ENCODE peak calls at places on chromosomes 16 and 17, in six cellular contexts. V, B, P, C, E and L are unnamed samples.

GRCh38 chr17:19024101-19025078 is 19.8 kb upstream of the FAM83G start:
- DNase-seq in V (no peak), B (peak), P (no peak), C (peak), E (no peak), L (no peak)

GRCh38 chr17:74833501-74834361 is 26.0 kb downstream of the GRIN2C start:
- DNase-seq in V (no peak), B (peak), P (no peak), C (peak), E (peak), L (no peak)

GRCh38 chr17:2792541-2793169 is 3.6 kb upstream of the RAP1GAP2 start:
- DNase-seq in V (no peak), B (no peak), P (no peak), C (no peak), E (no peak), L (no peak)

GRCh38 chr17:81242421-81243332 is 3.6 kb downstream of the NDUFAF8 start:
- DNase-seq in V (no peak), B (no peak), P (no peak), C (no peak), E (no peak), L (no peak)

GRCh38 chr16:17283022-17283421 is 187.7 kb downstream of the XYLT1 start:
- DNase-seq in V (no peak), B (no peak), P (no peak), C (no peak), E (no peak), L (no peak)

GRCh38 chr16:78321611-78322010 is 222.2 kb downstream of the WWOX start:
- DNase-seq in V (no peak), B (no peak), P (no peak), C (no peak), E (no peak), L (no peak)

GRCh38 chr17:29619251-29619650 is 3.5 kb downstream of the CORO6 start:
- DNase-seq in V (no peak), B (peak), P (peak), C (peak), E (no peak), L (no peak)

GRCh38 chr17:49277638-49278037 is 47.1 kb upstream of the PHOSPHO1 start:
- DNase-seq in V (no peak), B (no peak), P (no peak), C (peak), E (no peak), L (no peak)

GRCh38 chr17:69870751-69871199 is 204.2 kb upstream of the KCNJ16 start:
- DNase-seq in V (no peak), B (peak), P (no peak), C (peak), E (no peak), L (no peak)

GRCh38 chr17:41394254-41395016 is 3.0 kb downstream of the KRT31 start:
- DNase-seq in V (no peak), B (no peak), P (no peak), C (peak), E (no peak), L (no peak)

GRCh38 chr17:41391535-41391934 is 5.9 kb downstream of the KRT31 start:
- DNase-seq in V (no peak), B (no peak), P (no peak), C (no peak), E (no peak), L (no peak)

GRCh38 chr17:41392278-41392677 is 5.1 kb downstream of the KRT31 start:
- DNase-seq in V (no peak), B (peak), P (no peak), C (peak), E (no peak), L (no peak)

GRCh38 chr17:41393826-41394225 is 3.6 kb downstream of the KRT31 start:
- DNase-seq in V (no peak), B (no peak), P (no peak), C (no peak), E (no peak), L (no peak)

DNA sequence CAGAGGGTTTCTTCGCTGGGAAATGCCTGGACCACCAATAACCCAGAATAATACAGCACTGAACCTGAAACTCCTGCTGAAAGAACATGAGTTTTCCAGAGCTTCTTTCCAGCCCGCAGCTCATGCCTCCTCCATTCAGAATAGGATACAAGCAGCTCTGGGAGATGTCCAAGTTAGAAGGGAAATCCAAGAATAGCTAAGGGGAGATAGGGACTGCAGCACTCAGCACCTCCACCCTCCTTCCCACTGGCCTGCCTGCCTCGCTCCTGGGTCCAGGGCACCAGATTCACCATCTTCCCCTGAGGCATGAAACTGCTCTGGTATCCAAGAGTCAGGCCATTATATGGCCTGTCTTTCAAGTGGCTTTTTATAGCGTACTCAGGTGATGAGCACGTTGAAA is 4.1 kb downstream of the KRT31 start:
- DNase-seq in V (no peak), B (no peak), P (peak), C (no peak), E (no peak), L (no peak)
- TF ChIP-seq CTCF in V (no peak), B (no peak), P (no peak), C (no peak), E (no peak), L (no peak)

GRCh38 chr17:7177210-7177953 is 1.8 kb downstream of the ASGR1 start:
- DNase-seq in V (peak), B (peak), P (peak), C (peak), E (no peak), L (peak)
- TF ChIP-seq CTCF in V (peak), B (peak), P (peak), C (peak), E (peak), L (peak)

GRCh38 chr17:58631523-58632323 is 60.1 kb downstream of the TEX14 start:
- DNase-seq in V (peak), B (peak), P (peak), C (peak), E (peak), L (peak)
- TF ChIP-seq CTCF in V (peak), B (peak), P (peak), C (peak), E (peak), L (peak)

GRCh38 chr17:39981207-39982068 is 831 bp downstream of the PSMD3 start:
- DNase-seq in V (no peak), B (no peak), P (no peak), C (no peak), E (no peak), L (no peak)
- TF ChIP-seq CTCF in V (no peak), B (no peak), P (no peak), C (peak), E (no peak), L (no peak)

GRCh38 chr16:76857402-76857801 is 333.6 kb upstream of the MON1B start:
- DNase-seq in V (no peak), B (no peak), P (no peak), C (no peak), E (no peak), L (no peak)

GRCh38 chr16:76856112-76856511 is 334.9 kb upstream of the MON1B start:
- DNase-seq in V (no peak), B (no peak), P (no peak), C (no peak), E (no peak), L (no peak)

GRCh38 chr16:76854234-76854633 is 336.8 kb upstream of the MON1B start:
- DNase-seq in V (no peak), B (no peak), P (peak), C (no peak), E (no peak), L (no peak)
- TF ChIP-seq CTCF in V (peak), B (peak), P (peak), C (peak), E (no peak), L (no peak)

DNA sequence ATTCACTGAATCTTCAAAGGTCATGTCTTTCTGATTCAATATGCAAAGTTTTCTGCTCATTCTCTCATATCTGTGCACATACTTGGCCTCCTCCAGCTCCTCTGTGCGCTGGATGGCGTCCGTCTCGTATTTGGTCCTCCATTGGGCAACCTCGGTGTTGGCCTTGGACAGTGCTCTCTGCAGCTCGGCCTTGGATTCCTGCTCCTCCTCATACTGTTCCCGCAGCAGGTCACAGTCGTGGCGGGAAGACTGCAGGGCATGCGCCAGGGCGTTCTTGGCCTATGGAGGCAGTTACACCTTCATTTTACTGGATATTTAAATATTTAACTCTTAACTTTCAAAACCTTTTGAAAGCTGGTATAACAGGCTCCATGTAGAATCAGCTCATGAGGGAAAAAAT is 8.2 kb upstream of the MYH1 start:
- DNase-seq in V (no peak), B (no peak), P (no peak), C (no peak), E (no peak), L (no peak)
- TF ChIP-seq CTCF in V (no peak), B (no peak), P (no peak), C (no peak), E (no peak), L (no peak)

GRCh38 chr17:39231091-39231561 is 5.4 kb upstream of the STAC2 start:
- DNase-seq in V (no peak), B (peak), P (no peak), C (no peak), E (no peak), L (no peak)

GRCh38 chr17:39235555-39236221 is 9.9 kb upstream of the STAC2 start:
- DNase-seq in V (no peak), B (peak), P (peak), C (peak), E (no peak), L (no peak)

GRCh38 chr17:39230361-39230760 is 4.6 kb upstream of the STAC2 start:
- DNase-seq in V (no peak), B (no peak), P (no peak), C (no peak), E (no peak), L (no peak)

GRCh38 chr17:39229274-39229913 is 3.6 kb upstream of the STAC2 start:
- DNase-seq in V (no peak), B (peak), P (peak), C (peak), E (peak), L (no peak)

DNA sequence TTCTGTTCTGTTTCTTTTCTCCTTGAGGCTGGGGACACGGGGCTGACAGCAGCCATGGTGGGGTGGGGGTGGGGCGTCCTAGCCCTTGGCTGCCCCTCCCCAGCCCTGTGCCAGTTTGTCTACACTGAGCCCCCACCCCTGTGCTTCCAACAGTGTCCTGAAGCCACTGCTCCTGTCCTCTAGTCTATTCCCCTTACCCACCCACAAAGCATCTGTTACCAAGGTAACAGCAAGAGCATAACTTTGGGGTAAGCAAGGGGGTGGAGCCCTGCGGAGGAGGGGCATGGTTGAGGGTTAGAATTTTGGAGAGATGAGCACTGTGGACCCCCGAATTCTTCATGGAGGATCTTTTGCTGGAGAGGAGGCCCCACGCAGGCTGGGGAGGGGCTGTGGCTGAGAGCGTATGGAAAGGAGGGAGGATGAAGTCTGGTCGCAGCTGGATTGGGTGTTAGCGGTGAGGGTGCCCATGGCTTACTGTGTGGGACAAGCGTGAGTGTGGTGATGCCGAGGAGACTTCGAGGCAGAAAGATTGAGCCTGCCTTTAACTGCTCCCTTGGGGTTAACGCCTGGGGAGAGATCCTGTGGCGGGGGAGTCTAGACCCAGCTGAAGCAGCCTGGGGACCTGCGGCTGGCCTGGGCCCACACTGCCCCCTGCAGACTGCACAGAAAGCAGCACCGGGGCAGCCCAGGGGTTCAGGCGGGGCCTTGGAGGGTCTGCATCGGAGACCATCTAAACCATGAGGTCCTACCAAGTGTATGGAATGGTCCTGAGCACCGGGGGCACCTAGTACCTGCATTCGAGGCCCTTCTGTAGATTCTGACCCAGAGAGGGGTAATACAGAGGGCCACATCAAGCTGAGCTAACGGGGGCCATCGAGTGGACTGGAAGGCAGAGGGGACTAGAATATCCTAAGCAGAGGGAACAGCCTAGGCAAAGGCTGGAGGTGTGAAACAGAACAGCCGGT is 6.1 kb upstream of the STAC2 start:
- DNase-seq in V (no peak), B (peak), P (peak), C (peak), E (no peak), L (no peak)
- TF ChIP-seq CTCF in V (peak), B (peak), P (peak), C (peak), E (peak), L (peak)